ENCODE peak calls at places on chromosomes 1 and 21, in eight cellular contexts. One of them, this sample, is unnamed.

GRCh38 chr1:216686860-216687545 is 36.2 kb downstream of the ESRRG start:
- DNase-seq in ascending aorta: no peak
- DNase-seq in astrocyte of the spinal cord: no peak
- DNase-seq in mesothelial cell of epicardium: no peak
- DNase-seq in A673: no peak
- DNase-seq in glutamatergic neuron: no peak
- DNase-seq in CD8-positive, alpha-beta T cell: no peak
- DNase-seq in fibroblast of mammary gland: no peak
- DNase-seq in this sample: no peak

GRCh38 chr1:44361478-44361877 is 6.4 kb upstream of the ERI3 start:
- DNase-seq in ascending aorta: no peak
- DNase-seq in astrocyte of the spinal cord: no peak
- DNase-seq in mesothelial cell of epicardium: no peak
- DNase-seq in A673: no peak
- DNase-seq in glutamatergic neuron: no peak
- DNase-seq in CD8-positive, alpha-beta T cell: no peak
- DNase-seq in fibroblast of mammary gland: peak
- DNase-seq in this sample: peak

GRCh38 chr1:1124786-1125642 is 9.1 kb upstream of the C1orf159 start:
- DNase-seq in ascending aorta: no peak
- DNase-seq in astrocyte of the spinal cord: no peak
- DNase-seq in mesothelial cell of epicardium: no peak
- DNase-seq in A673: no peak
- DNase-seq in glutamatergic neuron: peak
- DNase-seq in CD8-positive, alpha-beta T cell: no peak
- DNase-seq in fibroblast of mammary gland: no peak
- DNase-seq in this sample: peak

GRCh38 chr1:2953688-2954285 is 67.5 kb upstream of the ACTRT2 start:
- DNase-seq in ascending aorta: no peak
- DNase-seq in astrocyte of the spinal cord: no peak
- DNase-seq in mesothelial cell of epicardium: no peak
- DNase-seq in A673: no peak
- DNase-seq in glutamatergic neuron: no peak
- DNase-seq in CD8-positive, alpha-beta T cell: no peak
- DNase-seq in fibroblast of mammary gland: no peak
- DNase-seq in this sample: no peak

GRCh38 chr1:38045431-38046332 is 911 bp downstream of the POU3F1 start:
- DNase-seq in ascending aorta: no peak
- DNase-seq in astrocyte of the spinal cord: peak
- DNase-seq in mesothelial cell of epicardium: no peak
- DNase-seq in A673: peak
- DNase-seq in glutamatergic neuron: peak
- DNase-seq in CD8-positive, alpha-beta T cell: no peak
- DNase-seq in fibroblast of mammary gland: no peak
- DNase-seq in this sample: no peak

GRCh38 chr1:26405281-26405915 is 5.2 kb upstream of the LIN28A start:
- DNase-seq in ascending aorta: no peak
- DNase-seq in astrocyte of the spinal cord: peak
- DNase-seq in mesothelial cell of epicardium: no peak
- DNase-seq in A673: no peak
- DNase-seq in glutamatergic neuron: no peak
- DNase-seq in CD8-positive, alpha-beta T cell: no peak
- DNase-seq in fibroblast of mammary gland: no peak
- DNase-seq in this sample: no peak

GRCh38 chr21:15422761-15423160 is 307.0 kb upstream of the USP25 start:
- DNase-seq in ascending aorta: no peak
- DNase-seq in astrocyte of the spinal cord: peak
- DNase-seq in mesothelial cell of epicardium: no peak
- DNase-seq in A673: no peak
- DNase-seq in glutamatergic neuron: no peak
- DNase-seq in CD8-positive, alpha-beta T cell: no peak
- DNase-seq in fibroblast of mammary gland: peak
- DNase-seq in this sample: no peak

GRCh38 chr21:44389335-44389734 is 35.9 kb downstream of the TRPM2 start:
- DNase-seq in ascending aorta: no peak
- DNase-seq in astrocyte of the spinal cord: no peak
- DNase-seq in mesothelial cell of epicardium: no peak
- DNase-seq in A673: no peak
- DNase-seq in glutamatergic neuron: no peak
- DNase-seq in CD8-positive, alpha-beta T cell: no peak
- DNase-seq in fibroblast of mammary gland: no peak
- DNase-seq in this sample: no peak

GRCh38 chr1:42319128-42319851 is 15.7 kb downstream of the FOXJ3 start:
- DNase-seq in ascending aorta: no peak
- DNase-seq in astrocyte of the spinal cord: peak
- DNase-seq in mesothelial cell of epicardium: no peak
- DNase-seq in A673: no peak
- DNase-seq in glutamatergic neuron: no peak
- DNase-seq in CD8-positive, alpha-beta T cell: peak
- DNase-seq in fibroblast of mammary gland: peak
- DNase-seq in this sample: no peak

GRCh38 chr1:25167269-25168192 is 64.8 kb downstream of the SYF2 start:
- DNase-seq in ascending aorta: no peak
- DNase-seq in astrocyte of the spinal cord: no peak
- DNase-seq in mesothelial cell of epicardium: no peak
- DNase-seq in A673: no peak
- DNase-seq in glutamatergic neuron: peak
- DNase-seq in CD8-positive, alpha-beta T cell: no peak
- DNase-seq in fibroblast of mammary gland: no peak
- DNase-seq in this sample: peak

GRCh38 chr21:44065428-44065827 is 41.8 kb upstream of the PWP2 start:
- DNase-seq in ascending aorta: peak
- DNase-seq in astrocyte of the spinal cord: no peak
- DNase-seq in mesothelial cell of epicardium: no peak
- DNase-seq in A673: peak
- DNase-seq in glutamatergic neuron: no peak
- DNase-seq in CD8-positive, alpha-beta T cell: peak
- DNase-seq in fibroblast of mammary gland: peak
- DNase-seq in this sample: no peak

GRCh38 chr1:119141660-119142059 is 1.2 kb upstream of the WARS2 start:
- DNase-seq in ascending aorta: no peak
- DNase-seq in astrocyte of the spinal cord: no peak
- DNase-seq in mesothelial cell of epicardium: no peak
- DNase-seq in A673: no peak
- DNase-seq in glutamatergic neuron: no peak
- DNase-seq in CD8-positive, alpha-beta T cell: no peak
- DNase-seq in fibroblast of mammary gland: no peak
- DNase-seq in this sample: no peak

GRCh38 chr1:40836283-40836682 is 25.9 kb downstream of the CITED4 start:
- DNase-seq in ascending aorta: no peak
- DNase-seq in astrocyte of the spinal cord: no peak
- DNase-seq in mesothelial cell of epicardium: no peak
- DNase-seq in A673: no peak
- DNase-seq in glutamatergic neuron: no peak
- DNase-seq in CD8-positive, alpha-beta T cell: no peak
- DNase-seq in fibroblast of mammary gland: no peak
- DNase-seq in this sample: no peak

GRCh38 chr1:9835758-9836631 is 12.2 kb upstream of the CLSTN1 start:
- DNase-seq in ascending aorta: no peak
- DNase-seq in astrocyte of the spinal cord: peak
- DNase-seq in mesothelial cell of epicardium: no peak
- DNase-seq in A673: no peak
- DNase-seq in glutamatergic neuron: peak
- DNase-seq in CD8-positive, alpha-beta T cell: no peak
- DNase-seq in fibroblast of mammary gland: peak
- DNase-seq in this sample: peak

GRCh38 chr1:161198877-161199431 is at the start of gene ADAMTS4:
- DNase-seq in ascending aorta: no peak
- DNase-seq in astrocyte of the spinal cord: peak
- DNase-seq in mesothelial cell of epicardium: no peak
- DNase-seq in A673: peak
- DNase-seq in glutamatergic neuron: peak
- DNase-seq in CD8-positive, alpha-beta T cell: no peak
- DNase-seq in fibroblast of mammary gland: peak
- DNase-seq in this sample: no peak

GRCh38 chr1:179079113-179079761 is 2.6 kb upstream of the TOR3A start:
- DNase-seq in ascending aorta: no peak
- DNase-seq in astrocyte of the spinal cord: peak
- DNase-seq in mesothelial cell of epicardium: peak
- DNase-seq in A673: peak
- DNase-seq in glutamatergic neuron: no peak
- DNase-seq in CD8-positive, alpha-beta T cell: peak
- DNase-seq in fibroblast of mammary gland: peak
- DNase-seq in this sample: peak

GRCh38 chr1:8090241-8090702 is 64.2 kb upstream of the ERRFI1 start:
- DNase-seq in ascending aorta: no peak
- DNase-seq in astrocyte of the spinal cord: peak
- DNase-seq in mesothelial cell of epicardium: no peak
- DNase-seq in A673: peak
- DNase-seq in glutamatergic neuron: no peak
- DNase-seq in CD8-positive, alpha-beta T cell: no peak
- DNase-seq in fibroblast of mammary gland: peak
- DNase-seq in this sample: no peak

GRCh38 chr21:39173999-39174398 is 9.3 kb downstream of the PSMG1 start:
- DNase-seq in ascending aorta: no peak
- DNase-seq in astrocyte of the spinal cord: no peak
- DNase-seq in mesothelial cell of epicardium: no peak
- DNase-seq in A673: no peak
- DNase-seq in glutamatergic neuron: no peak
- DNase-seq in CD8-positive, alpha-beta T cell: no peak
- DNase-seq in fibroblast of mammary gland: no peak
- DNase-seq in this sample: no peak

GRCh38 chr21:39176312-39176711 is 6.9 kb downstream of the PSMG1 start:
- DNase-seq in ascending aorta: no peak
- DNase-seq in astrocyte of the spinal cord: no peak
- DNase-seq in mesothelial cell of epicardium: no peak
- DNase-seq in A673: no peak
- DNase-seq in glutamatergic neuron: no peak
- DNase-seq in CD8-positive, alpha-beta T cell: no peak
- DNase-seq in fibroblast of mammary gland: peak
- DNase-seq in this sample: no peak

GRCh38 chr21:39169906-39170305 is 13.3 kb downstream of the PSMG1 start:
- DNase-seq in ascending aorta: no peak
- DNase-seq in astrocyte of the spinal cord: no peak
- DNase-seq in mesothelial cell of epicardium: no peak
- DNase-seq in A673: no peak
- DNase-seq in glutamatergic neuron: no peak
- DNase-seq in CD8-positive, alpha-beta T cell: no peak
- DNase-seq in fibroblast of mammary gland: no peak
- DNase-seq in this sample: no peak

GRCh38 chr21:39175665-39176064 is 7.6 kb downstream of the PSMG1 start:
- DNase-seq in ascending aorta: no peak
- DNase-seq in astrocyte of the spinal cord: no peak
- DNase-seq in mesothelial cell of epicardium: no peak
- DNase-seq in A673: no peak
- DNase-seq in glutamatergic neuron: no peak
- DNase-seq in CD8-positive, alpha-beta T cell: no peak
- DNase-seq in fibroblast of mammary gland: no peak
- DNase-seq in this sample: no peak

DNA sequence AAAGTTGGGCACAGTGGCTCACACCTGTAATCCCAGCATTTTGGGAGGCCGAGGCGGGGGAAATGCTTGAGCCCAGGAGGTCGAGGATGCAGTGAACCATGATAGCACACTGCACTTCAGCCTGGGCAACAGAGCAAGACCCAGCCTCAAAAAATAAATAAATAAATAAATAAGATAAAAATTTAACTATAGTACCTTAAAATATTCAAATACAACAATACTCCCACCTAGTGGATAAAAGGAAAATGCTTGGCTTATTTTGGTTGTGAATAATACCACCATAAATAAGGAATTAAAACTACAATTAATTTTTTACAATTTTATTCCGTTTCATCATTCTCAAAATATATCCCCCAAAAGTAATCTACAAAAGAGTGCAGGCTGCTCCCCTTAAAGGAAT is 8.1 kb downstream of the PSMG1 start:
- DNase-seq in ascending aorta: no peak
- DNase-seq in astrocyte of the spinal cord: peak
- DNase-seq in mesothelial cell of epicardium: no peak
- DNase-seq in A673: peak
- DNase-seq in glutamatergic neuron: no peak
- DNase-seq in CD8-positive, alpha-beta T cell: no peak
- DNase-seq in fibroblast of mammary gland: peak
- DNase-seq in this sample: no peak
- TF ChIP-seq CTCF in ascending aorta: peak
- TF ChIP-seq CTCF in astrocyte of the spinal cord: peak
- TF ChIP-seq CTCF in mesothelial cell of epicardium: peak
- TF ChIP-seq CTCF in A673: peak
- TF ChIP-seq CTCF in glutamatergic neuron: peak
- TF ChIP-seq CTCF in CD8-positive, alpha-beta T cell: peak
- TF ChIP-seq CTCF in fibroblast of mammary gland: peak
- TF ChIP-seq CTCF in this sample: peak

DNA sequence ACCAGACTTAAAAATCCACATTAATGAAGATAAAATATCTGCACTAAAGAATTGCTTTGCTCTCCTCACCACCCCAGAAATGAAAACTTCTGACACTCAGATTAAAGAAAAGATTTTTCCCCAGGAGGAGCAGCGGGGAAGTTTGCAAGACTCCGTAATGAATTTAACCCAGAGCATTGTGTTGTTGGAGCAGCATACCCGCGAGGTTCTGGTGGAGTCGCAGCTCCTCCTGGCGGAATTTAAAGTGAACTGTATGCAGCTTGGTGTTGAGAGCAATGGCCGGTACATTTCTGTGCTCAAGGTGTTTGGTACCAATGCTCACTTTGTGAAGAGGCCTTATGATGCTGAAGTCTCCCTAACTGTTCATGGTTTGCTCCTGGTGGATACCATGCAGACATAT is 46.4 kb downstream of the VPS13D start:
- DNase-seq in ascending aorta: no peak
- DNase-seq in astrocyte of the spinal cord: peak
- DNase-seq in mesothelial cell of epicardium: peak
- DNase-seq in A673: peak
- DNase-seq in glutamatergic neuron: peak
- DNase-seq in CD8-positive, alpha-beta T cell: no peak
- DNase-seq in fibroblast of mammary gland: peak
- DNase-seq in this sample: no peak
- TF ChIP-seq CTCF in ascending aorta: peak
- TF ChIP-seq CTCF in astrocyte of the spinal cord: peak
- TF ChIP-seq CTCF in mesothelial cell of epicardium: peak
- TF ChIP-seq CTCF in A673: peak
- TF ChIP-seq CTCF in glutamatergic neuron: peak
- TF ChIP-seq CTCF in CD8-positive, alpha-beta T cell: no peak
- TF ChIP-seq CTCF in fibroblast of mammary gland: peak
- TF ChIP-seq CTCF in this sample: no peak

GRCh38 chr1:236543065-236543669 is 19.4 kb downstream of the LGALS8 start:
- DNase-seq in ascending aorta: no peak
- DNase-seq in astrocyte of the spinal cord: no peak
- DNase-seq in mesothelial cell of epicardium: no peak
- DNase-seq in A673: no peak
- DNase-seq in glutamatergic neuron: peak
- DNase-seq in CD8-positive, alpha-beta T cell: no peak
- DNase-seq in fibroblast of mammary gland: no peak
- DNase-seq in this sample: no peak
- TF ChIP-seq CTCF in ascending aorta: no peak
- TF ChIP-seq CTCF in astrocyte of the spinal cord: peak
- TF ChIP-seq CTCF in mesothelial cell of epicardium: no peak
- TF ChIP-seq CTCF in A673: no peak
- TF ChIP-seq CTCF in glutamatergic neuron: peak
- TF ChIP-seq CTCF in CD8-positive, alpha-beta T cell: no peak
- TF ChIP-seq CTCF in fibroblast of mammary gland: peak
- TF ChIP-seq CTCF in this sample: no peak

DNA sequence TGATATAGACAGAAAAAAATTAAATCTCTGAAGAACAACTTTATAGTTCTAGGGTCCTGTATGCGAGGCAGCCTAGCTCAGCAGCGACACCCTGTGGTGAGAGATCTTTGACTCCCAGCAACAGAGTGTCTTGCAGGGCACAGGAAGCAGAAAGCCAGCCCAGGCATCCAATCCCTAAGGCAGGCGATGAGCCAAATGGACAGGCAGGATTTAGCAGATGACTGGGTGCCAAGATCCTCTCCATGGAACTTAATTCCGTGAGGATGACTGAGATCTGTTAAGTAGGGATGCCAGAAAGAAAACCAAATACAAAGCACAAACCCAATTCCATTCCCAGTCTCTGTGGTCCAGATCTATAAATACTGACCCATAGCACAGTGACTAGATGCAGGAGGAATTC is 38.8 kb downstream of the HLCS start:
- DNase-seq in ascending aorta: no peak
- DNase-seq in astrocyte of the spinal cord: peak
- DNase-seq in mesothelial cell of epicardium: peak
- DNase-seq in A673: peak
- DNase-seq in glutamatergic neuron: peak
- DNase-seq in CD8-positive, alpha-beta T cell: peak
- DNase-seq in fibroblast of mammary gland: peak
- DNase-seq in this sample: peak
- TF ChIP-seq CTCF in ascending aorta: peak
- TF ChIP-seq CTCF in astrocyte of the spinal cord: peak
- TF ChIP-seq CTCF in mesothelial cell of epicardium: peak
- TF ChIP-seq CTCF in A673: peak
- TF ChIP-seq CTCF in glutamatergic neuron: peak
- TF ChIP-seq CTCF in CD8-positive, alpha-beta T cell: peak
- TF ChIP-seq CTCF in fibroblast of mammary gland: peak
- TF ChIP-seq CTCF in this sample: peak

This sample was measured in Calu3.